ENCODE peak calls at places on chromosomes 5 and 9, in six cellular contexts. O, I, R, A, L and Q are unnamed samples.

GRCh38 chr9:132443951-132444615 is 34.1 kb downstream of the CFAP77 start:
- DNase-seq in O (no peak), I (no peak), R (no peak), A (no peak), L (no peak), Q (no peak)

GRCh38 chr9:120715331-120715924 is 1.2 kb upstream of the MEGF9 start:
- DNase-seq in O (peak; percentile 55), I (no peak), R (no peak), A (peak; percentile 73), L (peak; percentile 76), Q (peak; percentile 49)

GRCh38 chr5:143244990-143245389 is 158.5 kb downstream of the NR3C1 start:
- DNase-seq in O (no peak), I (no peak), R (no peak), A (peak; percentile 32), L (no peak), Q (no peak)

GRCh38 chr5:133467712-133468463 is 144.5 kb downstream of the FSTL4 start:
- DNase-seq in O (no peak), I (no peak), R (no peak), A (no peak), L (no peak), Q (no peak)

GRCh38 chr9:128771094-128771721 is 519 bp downstream of the ZER1 start:
- DNase-seq in O (peak; percentile 17), I (no peak), R (no peak), A (peak; percentile 12), L (no peak), Q (no peak)

GRCh38 chr5:96483878-96484277 is 50.8 kb upstream of the PCSK1 start:
- DNase-seq in O (peak; percentile 49), I (no peak), R (no peak), A (peak; percentile 15), L (peak; percentile 12), Q (no peak)

GRCh38 chr5:127876384-127876783 is 173.2 kb downstream of the CCDC192 start:
- DNase-seq in O (peak; percentile 77), I (no peak), R (no peak), A (peak; percentile 13), L (no peak), Q (no peak)

GRCh38 chr5:56200856-56201638 is 32.1 kb downstream of the ANKRD55 start:
- DNase-seq in O (peak; percentile 72), I (peak; percentile 50), R (peak; percentile 51), A (peak; percentile 72), L (peak; percentile 58), Q (no peak)

GRCh38 chr5:65539827-65540226 is 23.1 kb downstream of the CENPK start:
- DNase-seq in O (no peak), I (no peak), R (no peak), A (no peak), L (no peak), Q (no peak)

GRCh38 chr9:125460346-125460745 is 198.7 kb downstream of the GAPVD1 start:
- DNase-seq in O (no peak), I (no peak), R (no peak), A (no peak), L (no peak), Q (no peak)

GRCh38 chr9:92725266-92725545 is 39.4 kb downstream of the BICD2 start:
- DNase-seq in O (no peak), I (no peak), R (no peak), A (no peak), L (no peak), Q (no peak)

GRCh38 chr5:80346055-80346454 is 26.3 kb downstream of the SPZ1 start:
- DNase-seq in O (peak; percentile 36), I (peak; percentile 3), R (peak; percentile 27), A (no peak), L (no peak), Q (no peak)

GRCh38 chr5:68884144-68884754 is 209.6 kb upstream of the SLC30A5 start:
- DNase-seq in O (no peak), I (no peak), R (no peak), A (no peak), L (no peak), Q (no peak)

GRCh38 chr9:88820055-88820454 is 171.2 kb upstream of the S1PR3 start:
- DNase-seq in O (no peak), I (no peak), R (no peak), A (no peak), L (no peak), Q (no peak)

GRCh38 chr5:53469946-53470687 is 10.3 kb upstream of the FST start:
- DNase-seq in O (no peak), I (no peak), R (no peak), A (peak; percentile 66), L (no peak), Q (no peak)

GRCh38 chr5:78907255-78907886 is 77.7 kb downstream of the ARSB start:
- DNase-seq in O (peak; percentile 62), I (no peak), R (no peak), A (peak; percentile 91), L (peak; percentile 94), Q (peak; percentile 71)

GRCh38 chr9:124225945-124226344 is 31.8 kb upstream of the NEK6 start:
- DNase-seq in O (no peak), I (no peak), R (no peak), A (no peak), L (no peak), Q (no peak)

GRCh38 chr5:128541385-128541784 is 3.3 kb upstream of the FBN2 start:
- DNase-seq in O (no peak), I (no peak), R (no peak), A (no peak), L (no peak), Q (no peak)